ENCODE peak calls at places on chromosomes 13 and 19, in eight cellular contexts. H is GM10248, I is choroid plexus epithelial cell, F is AG10803, N is lung, E is endodermal cell, S is psoas muscle, Q is ascending aorta. L is an unnamed sample.

GRCh38 chr19:1315470-1316166 is 29.9 kb downstream of the EFNA2 start:
- DNase-seq in S (peak), Q (no peak), F (peak), I (peak), E (peak), N (peak), H (peak), L (peak)

GRCh38 chr13:77230560-77230959 is 96.3 kb downstream of the MYCBP2 start:
- DNase-seq in E (no peak), S (no peak), I (no peak), Q (no peak), H (no peak), F (no peak), N (no peak), L (no peak)

GRCh38 chr13:76663941-76664340 is 222.3 kb downstream of the KCTD12 start:
- DNase-seq in H (no peak), Q (no peak), F (peak), S (no peak), N (no peak), E (no peak), I (peak), L (no peak)

GRCh38 chr19:51702754-51703654 is 9.9 kb downstream of the SPACA6 start:
- DNase-seq in N (peak), H (peak), I (peak), F (no peak), S (no peak), Q (peak), E (peak), L (no peak)

GRCh38 chr13:30526612-30527217 is 61.0 kb upstream of the HMGB1 start:
- DNase-seq in N (no peak), I (peak), E (no peak), F (peak), S (peak), Q (no peak), H (no peak), L (no peak)

GRCh38 chr19:34774857-34775256 is 1.8 kb upstream of the ZNF599 start:
- DNase-seq in S (no peak), I (no peak), N (no peak), F (no peak), Q (no peak), E (no peak), H (no peak), L (no peak)

GRCh38 chr13:97999653-98000052 is 46.2 kb downstream of the IPO5 start:
- DNase-seq in E (no peak), H (no peak), S (no peak), I (no peak), Q (no peak), N (no peak), F (no peak), L (no peak)

GRCh38 chr19:28457620-28458019 is 755.3 kb downstream of the UQCRFS1 start:
- DNase-seq in F (no peak), H (no peak), E (no peak), Q (no peak), S (no peak), N (no peak), I (no peak), L (no peak)

GRCh38 chr13:41455725-41456419 is 1.5 kb upstream of the RGCC start:
- DNase-seq in S (no peak), Q (no peak), F (no peak), H (peak), N (no peak), E (peak), I (no peak), L (no peak)

GRCh38 chr19:3873151-3873550 is 4.3 kb upstream of the ZFR2 start:
- DNase-seq in S (no peak), H (no peak), I (no peak), N (no peak), E (no peak), Q (no peak), F (no peak), L (no peak)

GRCh38 chr13:40064723-40065122 is 409.3 kb downstream of the COG6 start:
- DNase-seq in H (no peak), E (no peak), I (peak), S (no peak), N (no peak), F (peak), Q (peak), L (no peak)

GRCh38 chr13:96822900-96823299 is 171.4 kb downstream of the OXGR1 start:
- DNase-seq in H (peak), F (no peak), I (peak), E (peak), Q (no peak), N (no peak), S (no peak), L (no peak)

GRCh38 chr13:50797081-50797480 is 46.4 kb downstream of the DLEU7 start:
- DNase-seq in I (peak), N (no peak), E (no peak), S (no peak), F (no peak), Q (no peak), H (no peak), L (no peak)

GRCh38 chr13:112079696-112080095 is 12.7 kb downstream of the SOX1 start:
- DNase-seq in N (no peak), F (no peak), I (no peak), E (peak), Q (no peak), S (no peak), H (no peak), L (no peak)

DNA sequence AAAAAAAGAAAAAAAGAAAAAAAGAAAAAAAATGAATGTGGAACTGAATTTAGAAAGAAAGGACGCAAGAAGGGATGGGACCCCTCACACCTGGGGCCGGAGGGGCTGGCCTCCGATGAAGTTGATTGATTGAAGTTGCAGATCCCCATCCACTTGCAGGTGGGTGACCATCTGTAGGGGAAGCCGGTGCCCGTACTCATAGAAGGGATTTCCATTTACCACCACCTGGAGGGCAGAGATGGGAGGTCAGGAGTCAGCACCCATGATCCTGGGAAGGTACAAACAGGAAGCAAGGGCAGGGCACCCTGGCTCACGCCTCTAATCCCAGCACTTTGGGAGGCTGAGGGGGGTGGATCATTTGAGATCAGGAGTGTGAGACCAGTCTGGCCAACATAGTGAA is 6.4 kb downstream of the LGALS4 start:
- DNase-seq in Q (no peak), E (no peak), H (no peak), I (no peak), F (no peak), S (no peak), N (no peak), L (no peak)
- TF ChIP-seq CTCF in Q (no peak), E (no peak), H (no peak), I (no peak), F (no peak), S (no peak), N (no peak), L (no peak)

DNA sequence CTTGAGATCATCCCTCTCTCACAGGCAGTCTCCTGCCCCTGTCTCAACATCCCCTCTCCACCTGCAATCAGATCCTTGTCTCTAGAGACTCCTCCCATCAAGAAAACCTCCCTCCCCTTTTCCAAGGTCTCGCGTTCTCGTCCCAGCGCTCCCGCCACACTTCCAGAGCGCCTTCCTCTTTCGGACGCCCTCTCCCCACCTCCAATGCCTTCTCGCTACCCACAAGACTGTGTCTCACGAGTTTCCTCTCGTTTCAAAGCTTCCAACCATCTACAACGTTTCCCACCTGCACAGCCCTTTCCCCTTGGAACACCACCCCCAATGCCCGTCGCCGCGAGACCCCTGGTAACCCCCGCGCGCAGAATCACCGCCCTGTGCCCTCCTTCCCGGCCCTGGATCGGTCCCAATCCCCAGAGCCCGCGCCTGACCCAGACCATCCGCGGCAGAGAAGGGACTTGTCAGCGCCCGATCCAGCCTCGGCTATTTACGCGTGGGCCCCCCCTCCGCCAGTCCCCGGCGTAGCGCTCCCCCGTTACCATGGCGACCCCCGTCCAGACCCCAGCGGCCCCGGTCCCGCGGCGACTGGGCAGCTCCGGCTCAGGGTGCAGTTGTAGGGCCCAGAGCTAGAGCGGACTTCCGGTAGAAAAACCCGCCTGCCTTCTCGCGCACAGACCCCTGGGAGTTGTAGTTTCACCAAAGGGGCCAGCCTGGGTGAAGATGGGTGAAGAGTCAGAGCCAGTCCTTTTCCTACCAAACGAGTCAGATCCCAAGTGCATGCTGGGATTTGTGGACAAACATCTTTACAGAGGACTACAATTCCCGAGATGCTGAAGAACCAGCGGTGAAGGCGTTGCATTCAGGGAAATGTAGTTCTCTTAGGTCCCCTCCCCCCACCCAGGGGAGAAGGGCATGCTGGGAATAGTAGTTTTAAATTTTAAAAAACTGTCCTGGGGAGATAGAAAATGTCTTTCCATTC is at the start of gene AP2S1:
- DNase-seq in E (peak), I (peak), F (peak), Q (peak), H (peak), N (peak), S (peak), L (peak)
- TF ChIP-seq CTCF in E (no peak), I (no peak), F (no peak), Q (no peak), H (no peak), N (no peak), S (no peak), L (no peak)

GRCh38 chr13:25571237-25571636 is 199.5 kb downstream of the ATP8A2 start:
- DNase-seq in N (no peak), F (no peak), I (peak), Q (no peak), S (no peak), H (no peak), E (no peak), L (no peak)
- TF ChIP-seq CTCF in N (no peak), F (no peak), I (peak), Q (no peak), S (no peak), H (no peak), E (peak), L (no peak)

GRCh38 chr13:113980489-113981064 is 6.7 kb upstream of the C13orf46 start:
- DNase-seq in E (no peak), S (peak), Q (no peak), N (no peak), H (no peak), F (no peak), I (no peak), L (no peak)
- TF ChIP-seq CTCF in E (no peak), S (no peak), Q (no peak), N (no peak), H (no peak), F (no peak), I (no peak), L (no peak)

GRCh38 chr19:35870798-35871197 is 2.4 kb downstream of the APLP1 start:
- DNase-seq in H (no peak), E (peak), Q (no peak), F (no peak), I (no peak), S (no peak), N (no peak), L (no peak)
- TF ChIP-seq CTCF in H (no peak), E (peak), Q (no peak), F (no peak), I (no peak), S (no peak), N (no peak), L (no peak)

DNA sequence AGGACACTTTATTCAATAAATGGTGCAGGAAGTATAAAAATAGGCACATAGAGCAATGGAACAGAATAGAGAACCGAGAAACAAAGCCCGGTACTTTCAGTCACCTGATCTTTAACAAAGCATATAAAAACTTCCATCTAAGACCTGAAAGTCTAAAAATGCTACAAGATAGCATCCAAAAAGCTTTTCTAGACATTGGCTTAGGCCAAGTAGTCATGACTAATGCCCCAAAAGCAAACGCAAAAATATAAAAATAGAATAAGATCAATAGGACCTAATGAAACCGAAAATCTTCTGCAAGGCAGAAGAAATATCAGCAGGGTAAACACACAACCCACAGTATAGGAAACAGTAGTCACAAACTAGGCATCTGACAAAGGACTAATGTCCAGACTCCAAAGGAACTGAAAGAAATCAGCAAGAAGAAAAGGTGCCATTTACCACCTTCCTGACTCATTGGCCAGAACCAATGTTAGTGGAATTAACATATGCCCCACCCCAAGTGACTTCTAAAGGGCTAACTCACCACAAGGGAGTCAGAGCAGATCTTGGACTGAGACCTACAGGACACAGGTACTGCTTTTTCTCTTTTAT is 40.8 kb upstream of the CEACAM21 start:
- DNase-seq in S (no peak), N (no peak), F (no peak), I (no peak), E (no peak), H (no peak), Q (no peak), L (peak)
- TF ChIP-seq CTCF in S (no peak), N (no peak), F (no peak), I (no peak), E (no peak), H (no peak), Q (no peak), L (no peak)